ENCODE peak calls at places on chromosomes 7 and 10, in nine cellular contexts. I is left colon; Y is tibial nerve; H is Karpas-422; B is Kasumi-1; V is GM04504; C is HuH-7; A is activated CD8-positive, alpha-beta memory T cell treated with anti-CD3 and anti-CD28 coated beads for 4 hours; D is activated naive CD4-positive, alpha-beta T cell treated with anti-CD3 and anti-CD28 coated beads for 36 hours. O is an unnamed sample.

GRCh38 chr7:2114926-2115738 is 117.6 kb downstream of the MAD1L1 start:
- DNase-seq in I (no peak), Y (no peak), H (no peak), B (no peak), V (no peak), C (no peak), A (no peak), D (no peak), O (no peak)

GRCh38 chr10:25682203-25682950 is 251.7 kb upstream of the MYO3A start:
- DNase-seq in I (no peak), Y (no peak), H (no peak), B (no peak), V (no peak), C (no peak), A (no peak), D (no peak), O (no peak)

GRCh38 chr7:134941185-134941900 is 45.0 kb upstream of the AGBL3 start:
- DNase-seq in I (no peak), Y (no peak), H (no peak), B (no peak), V (peak; percentile 83), C (peak; percentile 10), A (no peak), D (no peak), O (no peak)

GRCh38 chr10:24821986-24822385 is 98.3 kb upstream of the ARHGAP21 start:
- DNase-seq in I (no peak), Y (no peak), H (no peak), B (no peak), V (peak; percentile 3), C (peak; percentile 19), A (no peak), D (peak; percentile 21), O (no peak)

GRCh38 chr7:39367943-39368342 is 198.3 kb upstream of the YAE1 start:
- DNase-seq in I (no peak), Y (no peak), H (no peak), B (no peak), V (no peak), C (no peak), A (no peak), D (no peak), O (no peak)

GRCh38 chr10:79176052-79176501 is 107.3 kb downstream of the ZMIZ1 start:
- DNase-seq in I (no peak), Y (no peak), H (no peak), B (no peak), V (no peak), C (no peak), A (no peak), D (no peak), O (no peak)

GRCh38 chr7:101865031-101865824 is 47.8 kb downstream of the CUX1 start:
- DNase-seq in I (no peak), Y (no peak), H (peak; percentile 77), B (no peak), V (no peak), C (no peak), A (no peak), D (no peak), O (no peak)

GRCh38 chr10:94687625-94688248 is 4.2 kb downstream of the CYP2C18 start:
- DNase-seq in I (no peak), Y (no peak), H (no peak), B (no peak), V (no peak), C (no peak), A (no peak), D (no peak), O (no peak)

GRCh38 chr7:102063736-102064135 is 222.9 kb upstream of the SH2B2 start:
- DNase-seq in I (peak; percentile 65), Y (no peak), H (no peak), B (no peak), V (peak; percentile 3), C (peak; percentile 38), A (no peak), D (no peak), O (no peak)

GRCh38 chr7:129376778-129377700 is 57.2 kb upstream of the STRIP2 start:
- DNase-seq in I (no peak), Y (no peak), H (no peak), B (peak; percentile 64), V (no peak), C (no peak), A (no peak), D (peak; percentile 51), O (no peak)

GRCh38 chr10:5843814-5844705 is 30.8 kb upstream of the GDI2 start:
- DNase-seq in I (no peak), Y (no peak), H (no peak), B (no peak), V (no peak), C (no peak), A (no peak), D (no peak), O (no peak)

GRCh38 chr7:3244241-3244814 is 56.7 kb upstream of the SDK1 start:
- DNase-seq in I (no peak), Y (no peak), H (no peak), B (no peak), V (no peak), C (no peak), A (no peak), D (no peak), O (no peak)

GRCh38 chr7:155263522-155264197 is 34.0 kb upstream of the INSIG1 start:
- DNase-seq in I (no peak), Y (no peak), H (no peak), B (no peak), V (no peak), C (no peak), A (no peak), D (no peak), O (no peak)

GRCh38 chr7:64308019-64308275 is 5.8 kb upstream of the ZNF736 start:
- DNase-seq in I (peak; percentile 20), Y (no peak), H (peak; percentile 66), B (no peak), V (no peak), C (no peak), A (no peak), D (peak; percentile 13), O (no peak)

GRCh38 chr10:113576853-113577252 is 24.0 kb downstream of the HABP2 start:
- DNase-seq in I (peak; percentile 16), Y (no peak), H (no peak), B (peak; percentile 35), V (no peak), C (peak; percentile 42), A (no peak), D (peak; percentile 22), O (no peak)

GRCh38 chr10:60114765-60115586 is 208.6 kb upstream of the CCDC6 start:
- DNase-seq in I (no peak), Y (no peak), H (peak; percentile 91), B (peak; percentile 61), V (peak; percentile 24), C (peak; percentile 6), A (no peak), D (peak; percentile 8), O (no peak)

GRCh38 chr10:32960022-32960421 is 2.0 kb upstream of the ITGB1 start:
- DNase-seq in I (no peak), Y (no peak), H (peak; percentile 70), B (no peak), V (no peak), C (no peak), A (no peak), D (no peak), O (no peak)

GRCh38 chr7:103632005-103632639 is 186.1 kb upstream of the SLC26A5 start:
- DNase-seq in I (no peak), Y (no peak), H (no peak), B (no peak), V (no peak), C (no peak), A (no peak), D (no peak), O (no peak)

GRCh38 chr7:128931186-128931798 is 6.4 kb upstream of the IRF5 start:
- DNase-seq in I (no peak), Y (no peak), H (no peak), B (no peak), V (no peak), C (no peak), A (no peak), D (no peak), O (peak; percentile 37)

GRCh38 chr7:128800567-128800966 is 8.8 kb downstream of the CCDC136 start:
- DNase-seq in I (no peak), Y (no peak), H (no peak), B (no peak), V (no peak), C (no peak), A (no peak), D (no peak), O (no peak)

GRCh38 chr7:148954766-148955165 is 70.7 kb upstream of the EZH2 start:
- DNase-seq in I (no peak), Y (no peak), H (no peak), B (no peak), V (no peak), C (no peak), A (no peak), D (no peak), O (no peak)

GRCh38 chr7:70674268-70675025 is 457.5 kb upstream of the GALNT17 start:
- DNase-seq in I (no peak), Y (no peak), H (no peak), B (no peak), V (no peak), C (no peak), A (no peak), D (no peak), O (no peak)

GRCh38 chr10:71580926-71581325 is 138.7 kb downstream of the C10orf105 start:
- DNase-seq in I (no peak), Y (no peak), H (no peak), B (no peak), V (no peak), C (no peak), A (no peak), D (no peak), O (no peak)

GRCh38 chr7:158834799-158835784 is 5.8 kb upstream of the ESYT2 start:
- DNase-seq in I (no peak), Y (no peak), H (no peak), B (no peak), V (no peak), C (no peak), A (no peak), D (no peak), O (no peak)

GRCh38 chr10:113303747-113304146 is 249.1 kb upstream of the HABP2 start:
- DNase-seq in I (no peak), Y (no peak), H (no peak), B (no peak), V (no peak), C (peak; percentile 40), A (no peak), D (no peak), O (no peak)

GRCh38 chr10:75531571-75532031 is 100.2 kb downstream of the LRMDA start:
- DNase-seq in I (no peak), Y (no peak), H (no peak), B (no peak), V (no peak), C (no peak), A (no peak), D (no peak), O (no peak)

GRCh38 chr10:121753726-121754476 is 155.7 kb upstream of the FGFR2 start:
- DNase-seq in I (no peak), Y (no peak), H (peak; percentile 72), B (peak; percentile 72), V (peak; percentile 63), C (no peak), A (no peak), D (peak; percentile 24), O (no peak)

GRCh38 chr7:34227525-34227924 is 322.2 kb downstream of the BMPER start:
- DNase-seq in I (no peak), Y (no peak), H (no peak), B (no peak), V (no peak), C (no peak), A (no peak), D (no peak), O (no peak)

GRCh38 chr7:50662059-50662689 is 97.0 kb upstream of the DDC start:
- DNase-seq in I (no peak), Y (no peak), H (no peak), B (no peak), V (no peak), C (no peak), A (no peak), D (peak; percentile 55), O (peak; percentile 59)

GRCh38 chr7:127107601-127108007 is 145.1 kb downstream of the GRM8 start:
- DNase-seq in I (peak; percentile 52), Y (no peak), H (peak; percentile 80), B (peak; percentile 70), V (peak; percentile 10), C (peak; percentile 56), A (no peak), D (peak; percentile 56), O (no peak)

GRCh38 chr7:155886391-155887173 is 74.3 kb upstream of the SHH start:
- DNase-seq in I (no peak), Y (no peak), H (no peak), B (no peak), V (no peak), C (no peak), A (no peak), D (no peak), O (no peak)

O was measured in ascending aorta.